ENCODE peak calls at places on chromosomes 11 and 22, in seven cellular contexts. U is GM20000, N is T-cell, Y is AG08396, O is heart left ventricle, F is posterior vena cava, H is DMS153. D is an unnamed sample.

GRCh38 chr11:35715649-35716048 is 53.1 kb downstream of the TRIM44 start:
- DNase-seq in F (no peak), O (no peak), N (no peak), U (no peak), H (no peak), Y (no peak), D (no peak)

GRCh38 chr11:13465909-13466371 is 2.9 kb upstream of the BTBD10 start:
- DNase-seq in O (no peak), F (no peak), N (no peak), U (peak; percentile 39), H (no peak), Y (peak; percentile 34), D (peak; percentile 93)

GRCh38 chr22:38950527-38951111 is 6.8 kb upstream of the APOBEC3A start:
- DNase-seq in U (no peak), F (peak; percentile 71), H (no peak), O (no peak), Y (no peak), N (no peak), D (no peak)

GRCh38 chr11:66055021-66055420 is 2.9 kb downstream of the SF3B2 start:
- DNase-seq in Y (no peak), U (no peak), H (no peak), N (no peak), O (no peak), F (peak; percentile 69), D (peak; percentile 88)

GRCh38 chr11:66189031-66189745 is 79.3 kb upstream of the RAB1B start:
- DNase-seq in N (no peak), F (no peak), U (no peak), H (peak; percentile 2), O (no peak), Y (no peak), D (no peak)

GRCh38 chr11:125956371-125956770 is 10.5 kb downstream of the VSIG10L2 start:
- DNase-seq in U (no peak), Y (no peak), F (peak; percentile 88), H (no peak), N (no peak), O (peak; percentile 73), D (peak; percentile 69)

GRCh38 chr11:19905280-19905853 is 192.7 kb downstream of the NAV2 start:
- DNase-seq in O (no peak), F (no peak), H (peak; percentile 8), N (no peak), U (peak; percentile 21), Y (peak; percentile 64), D (no peak)

GRCh38 chr22:30655532-30655931 is 12.1 kb downstream of the DUSP18 start:
- DNase-seq in U (no peak), H (no peak), O (no peak), F (no peak), Y (no peak), N (no peak), D (no peak)

GRCh38 chr11:9313648-9314290 is 624 bp downstream of the TMEM41B start:
- DNase-seq in H (no peak), Y (peak; percentile 44), F (no peak), N (peak; percentile 16), O (no peak), U (peak; percentile 45), D (peak; percentile 73)

GRCh38 chr11:28903716-28904115 is 795.5 kb downstream of the METTL15 start:
- DNase-seq in U (no peak), N (no peak), H (no peak), O (no peak), F (no peak), Y (no peak), D (no peak)

GRCh38 chr11:18749681-18750319 is 23.8 kb upstream of the IGSF22 start:
- DNase-seq in O (no peak), Y (peak; percentile 78), U (no peak), H (no peak), N (no peak), F (peak; percentile 83), D (peak; percentile 96)

GRCh38 chr11:32312865-32313403 is 122.4 kb downstream of the WT1 start:
- DNase-seq in F (no peak), O (peak; percentile 32), H (no peak), U (peak; percentile 43), Y (peak; percentile 66), N (no peak), D (peak; percentile 82)

GRCh38 chr11:110086892-110087309 is 6.3 kb upstream of the ZC3H12C start:
- DNase-seq in F (no peak), O (no peak), H (no peak), Y (no peak), N (no peak), U (no peak), D (peak; percentile 60)